ENCODE peak calls at places on chromosome 4, in five cellular contexts. One of them, this sample, is unnamed. For H3K4me1, the result is how much of the 10 kb centered on the place peaks cover.

GRCh38 chr4:156673483-156673882 is 298.1 kb downstream of the PDGFC start:
- DNase-seq in uterus: no peak
- DNase-seq in ascending aorta: no peak
- DNase-seq in A673: no peak
- DNase-seq in kidney: no peak
- DNase-seq in this sample: no peak

GRCh38 chr4:151034829-151035228 is 19.7 kb upstream of the LRBA start:
- DNase-seq in uterus: no peak
- DNase-seq in ascending aorta: no peak
- DNase-seq in A673: no peak
- DNase-seq in kidney: no peak
- DNase-seq in this sample: no peak

GRCh38 chr4:80113615-80114014 is 40.6 kb upstream of the ANTXR2 start:
- DNase-seq in uterus: no peak
- DNase-seq in ascending aorta: no peak
- DNase-seq in A673: no peak
- DNase-seq in kidney: no peak
- DNase-seq in this sample: no peak

GRCh38 chr4:146835096-146835495 is 110.6 kb downstream of the TTC29 start:
- DNase-seq in uterus: no peak
- DNase-seq in ascending aorta: no peak
- DNase-seq in A673: no peak
- DNase-seq in kidney: no peak
- DNase-seq in this sample: no peak

GRCh38 chr4:75248770-75249467 is 265.3 kb downstream of the RCHY1 start:
- DNase-seq in uterus: no peak
- DNase-seq in ascending aorta: no peak
- DNase-seq in A673: no peak
- DNase-seq in kidney: no peak
- DNase-seq in this sample: no peak

GRCh38 chr4:149781150-149781549 is 34.5 kb downstream of the IQCM start:
- DNase-seq in uterus: no peak
- DNase-seq in ascending aorta: no peak
- DNase-seq in A673: peak
- DNase-seq in kidney: no peak
- DNase-seq in this sample: peak

GRCh38 chr4:166996216-166996615 is 238.1 kb downstream of the SPOCK3 start:
- DNase-seq in uterus: no peak
- DNase-seq in ascending aorta: no peak
- DNase-seq in A673: no peak
- DNase-seq in kidney: no peak
- DNase-seq in this sample: no peak

GRCh38 chr4:2788532-2789103 is 4.3 kb upstream of the SH3BP2 start:
- DNase-seq in uterus: no peak
- DNase-seq in ascending aorta: no peak
- DNase-seq in A673: no peak
- DNase-seq in kidney: peak
- DNase-seq in this sample: peak

GRCh38 chr4:17323619-17324400 is 188.1 kb downstream of the QDPR start:
- DNase-seq in uterus: no peak
- DNase-seq in ascending aorta: no peak
- DNase-seq in A673: peak
- DNase-seq in kidney: no peak
- DNase-seq in this sample: no peak

GRCh38 chr4:37812713-37813112 is 13.8 kb upstream of the PGM2 start:
- DNase-seq in uterus: no peak
- DNase-seq in ascending aorta: no peak
- DNase-seq in A673: no peak
- DNase-seq in kidney: no peak
- DNase-seq in this sample: peak

GRCh38 chr4:130705023-130705422 is 1609.1 kb downstream of the C4orf33 start:
- DNase-seq in uterus: no peak
- DNase-seq in ascending aorta: no peak
- DNase-seq in A673: peak
- DNase-seq in kidney: no peak
- DNase-seq in this sample: no peak

GRCh38 chr4:189202182-189202868 is 738.3 kb upstream of the FRG1 start:
- DNase-seq in uterus: no peak
- DNase-seq in ascending aorta: no peak
- DNase-seq in A673: peak
- DNase-seq in kidney: peak
- DNase-seq in this sample: peak

GRCh38 chr4:113522433-113522832 is 239.1 kb downstream of the CAMK2D start:
- DNase-seq in uterus: no peak
- DNase-seq in ascending aorta: no peak
- DNase-seq in A673: no peak
- DNase-seq in kidney: peak
- DNase-seq in this sample: no peak

GRCh38 chr4:8698341-8699062 is 105.9 kb downstream of the CPZ start:
- DNase-seq in uterus: no peak
- DNase-seq in ascending aorta: no peak
- DNase-seq in A673: no peak
- DNase-seq in kidney: peak
- DNase-seq in this sample: peak

GRCh38 chr4:156255608-156256007 is 301.9 kb upstream of the CTSO start:
- DNase-seq in uterus: no peak
- DNase-seq in ascending aorta: no peak
- DNase-seq in A673: no peak
- DNase-seq in kidney: no peak
- DNase-seq in this sample: no peak

GRCh38 chr4:20422398-20422797 is 170.7 kb downstream of the SLIT2 start:
- DNase-seq in uterus: peak
- DNase-seq in ascending aorta: no peak
- DNase-seq in A673: peak
- DNase-seq in kidney: no peak
- DNase-seq in this sample: no peak

GRCh38 chr4:650951-651883 is 22.9 kb downstream of the ATP5ME start:
- DNase-seq in uterus: no peak
- DNase-seq in ascending aorta: no peak
- DNase-seq in A673: no peak
- DNase-seq in kidney: peak
- DNase-seq in this sample: peak

GRCh38 chr4:140252144-140252741 is 98.3 kb upstream of the MAML3 start:
- DNase-seq in uterus: peak
- DNase-seq in ascending aorta: no peak
- DNase-seq in A673: peak
- DNase-seq in kidney: peak
- DNase-seq in this sample: peak

GRCh38 chr4:93199492-93199891 is 629.1 kb upstream of the ATOH1 start:
- DNase-seq in uterus: no peak
- DNase-seq in ascending aorta: no peak
- DNase-seq in A673: peak
- DNase-seq in kidney: no peak
- DNase-seq in this sample: peak

GRCh38 chr4:72374156-72374555 is 194.9 kb downstream of the ADAMTS3 start:
- DNase-seq in uterus: no peak
- DNase-seq in ascending aorta: no peak
- DNase-seq in A673: no peak
- DNase-seq in kidney: no peak
- DNase-seq in this sample: no peak

GRCh38 chr4:73343432-73343831 is 60.7 kb upstream of the ALB start:
- DNase-seq in uterus: no peak
- DNase-seq in ascending aorta: no peak
- DNase-seq in A673: no peak
- DNase-seq in kidney: no peak
- DNase-seq in this sample: no peak

GRCh38 chr4:122914938-122915337 is 7.5 kb downstream of the NUDT6 start:
- DNase-seq in uterus: no peak
- DNase-seq in ascending aorta: no peak
- DNase-seq in A673: no peak
- DNase-seq in kidney: no peak
- DNase-seq in this sample: peak

GRCh38 chr4:1775731-1776500 is 17.2 kb upstream of the FGFR3 start:
- DNase-seq in uterus: no peak
- DNase-seq in ascending aorta: no peak
- DNase-seq in A673: no peak
- DNase-seq in kidney: no peak
- DNase-seq in this sample: peak

GRCh38 chr4:4541040-4541631 is 712 bp downstream of the STX18 start:
- DNase-seq in uterus: no peak
- DNase-seq in ascending aorta: no peak
- DNase-seq in A673: no peak
- DNase-seq in kidney: no peak
- DNase-seq in this sample: peak

GRCh38 chr4:1824746-1825145 is 31.2 kb downstream of the LETM1 start:
- DNase-seq in uterus: no peak
- DNase-seq in ascending aorta: no peak
- DNase-seq in A673: no peak
- DNase-seq in kidney: no peak
- DNase-seq in this sample: no peak

GRCh38 chr4:84494518-84494917 is 4.6 kb downstream of the NKX6-1 start:
- DNase-seq in uterus: no peak
- DNase-seq in ascending aorta: no peak
- DNase-seq in A673: no peak
- DNase-seq in kidney: no peak
- DNase-seq in this sample: peak

GRCh38 chr4:3810111-3810680 is 44.0 kb downstream of the ADRA2C start:
- DNase-seq in uterus: no peak
- DNase-seq in ascending aorta: no peak
- DNase-seq in A673: no peak
- DNase-seq in kidney: peak
- DNase-seq in this sample: no peak

GRCh38 chr4:88097301-88097700 is 61.1 kb downstream of the ABCG2 start:
- DNase-seq in uterus: no peak
- DNase-seq in ascending aorta: no peak
- DNase-seq in A673: no peak
- DNase-seq in kidney: no peak
- DNase-seq in this sample: no peak

GRCh38 chr4:139144161-139144859 is 32.7 kb downstream of the ELF2 start:
- DNase-seq in uterus: peak
- DNase-seq in ascending aorta: no peak
- DNase-seq in A673: no peak
- DNase-seq in kidney: no peak
- DNase-seq in this sample: peak

GRCh38 chr4:77636902-77637301 is 31.3 kb downstream of the CXCL13 start:
- DNase-seq in uterus: no peak
- DNase-seq in ascending aorta: no peak
- DNase-seq in A673: no peak
- DNase-seq in kidney: no peak
- DNase-seq in this sample: peak

GRCh38 chr4:159367421-159368105 is 264.7 kb downstream of the RAPGEF2 start:
- DNase-seq in uterus: no peak
- DNase-seq in ascending aorta: no peak
- DNase-seq in A673: no peak
- DNase-seq in kidney: no peak
- DNase-seq in this sample: no peak
- H3K4me3 ChIP-seq in uterus: no peak
- H3K4me3 ChIP-seq in ascending aorta: no peak
- H3K4me3 ChIP-seq in A673: no peak
- H3K4me3 ChIP-seq in kidney: no peak
- H3K4me3 ChIP-seq in this sample: no peak

DNA sequence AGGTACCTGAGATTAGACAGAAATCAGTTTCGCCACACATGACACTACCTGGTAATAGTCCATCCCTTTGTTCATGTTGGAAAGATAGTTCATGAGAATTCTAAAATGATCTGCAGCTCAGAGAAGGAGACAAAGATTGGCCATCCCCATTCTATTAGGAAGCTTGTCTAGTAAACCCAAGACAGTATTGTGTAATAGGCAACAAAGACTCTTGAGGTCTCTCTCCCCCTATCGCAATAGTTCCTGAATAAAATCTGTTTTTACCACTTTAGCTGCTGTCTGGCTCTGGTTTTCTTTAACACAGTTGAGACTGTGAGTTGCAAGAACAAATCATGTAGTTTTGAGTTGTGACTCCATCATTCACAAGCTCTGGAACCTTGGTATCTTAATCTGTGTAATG is 14.8 kb upstream of the BBS7 start:
- DNase-seq in uterus: no peak
- DNase-seq in ascending aorta: no peak
- DNase-seq in A673: no peak
- DNase-seq in kidney: no peak
- DNase-seq in this sample: no peak
- TF ChIP-seq CTCF in uterus: no peak
- TF ChIP-seq CTCF in ascending aorta: no peak
- TF ChIP-seq CTCF in A673: no peak
- TF ChIP-seq CTCF in kidney: no peak
- TF ChIP-seq CTCF in this sample: no peak

GRCh38 chr4:121791481-121791880 is 9.6 kb upstream of the EXOSC9 start:
- DNase-seq in uterus: no peak
- DNase-seq in ascending aorta: no peak
- DNase-seq in A673: no peak
- DNase-seq in kidney: no peak
- DNase-seq in this sample: peak

GRCh38 chr4:121790976-121791375 is 10.1 kb upstream of the EXOSC9 start:
- DNase-seq in uterus: no peak
- DNase-seq in ascending aorta: no peak
- DNase-seq in A673: no peak
- DNase-seq in kidney: no peak
- DNase-seq in this sample: no peak

GRCh38 chr4:121789960-121790829 is 10.9 kb upstream of the EXOSC9 start:
- DNase-seq in uterus: no peak
- DNase-seq in ascending aorta: no peak
- DNase-seq in A673: peak
- DNase-seq in kidney: no peak
- DNase-seq in this sample: peak

GRCh38 chr4:121794505-121795192 is 6.5 kb upstream of the EXOSC9 start:
- DNase-seq in uterus: no peak
- DNase-seq in ascending aorta: no peak
- DNase-seq in A673: no peak
- DNase-seq in kidney: no peak
- DNase-seq in this sample: peak

GRCh38 chr4:121792966-121793365 is 8.2 kb upstream of the EXOSC9 start:
- DNase-seq in uterus: no peak
- DNase-seq in ascending aorta: no peak
- DNase-seq in A673: no peak
- DNase-seq in kidney: no peak
- DNase-seq in this sample: no peak
- H3K4me1 ChIP-seq in uterus: under half
- H3K4me1 ChIP-seq in ascending aorta: under half
- H3K4me1 ChIP-seq in A673: under half
- H3K4me1 ChIP-seq in kidney: under half
- H3K4me1 ChIP-seq in this sample: under half

DNA sequence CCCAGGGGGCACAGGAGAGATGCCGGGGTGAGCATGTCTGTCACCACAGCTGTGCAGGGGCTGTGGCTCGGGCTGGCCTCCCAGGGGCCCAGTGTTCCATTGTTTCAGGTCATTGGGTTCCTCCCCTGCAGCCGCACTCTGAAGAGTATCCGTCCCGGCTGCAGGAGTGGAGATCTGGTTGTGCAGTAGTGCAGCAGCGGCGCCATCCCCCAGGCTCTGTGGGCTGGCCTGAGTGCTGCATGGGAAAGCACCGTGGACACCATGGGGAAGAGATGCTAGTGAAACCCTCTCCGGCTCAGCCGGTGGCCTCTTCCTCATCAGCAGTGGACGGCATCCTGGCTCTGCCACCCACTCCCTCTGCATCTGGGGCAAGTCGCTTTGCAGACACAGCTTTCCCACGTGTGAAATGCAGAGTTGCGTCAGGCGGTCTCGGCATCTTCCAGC is 29.2 kb downstream of the TBC1D14 start:
- DNase-seq in uterus: no peak
- DNase-seq in ascending aorta: no peak
- DNase-seq in A673: no peak
- DNase-seq in kidney: no peak
- DNase-seq in this sample: no peak
- H3K4me3 ChIP-seq in uterus: no peak
- H3K4me3 ChIP-seq in ascending aorta: no peak
- H3K4me3 ChIP-seq in A673: no peak
- H3K4me3 ChIP-seq in kidney: no peak
- H3K4me3 ChIP-seq in this sample: no peak

GRCh38 chr4:99205104-99205979 is 13.7 kb downstream of the ADH6 start:
- DNase-seq in uterus: peak
- DNase-seq in ascending aorta: no peak
- DNase-seq in A673: peak
- DNase-seq in kidney: no peak
- DNase-seq in this sample: no peak
- TF ChIP-seq CTCF in uterus: no peak
- TF ChIP-seq CTCF in ascending aorta: no peak
- TF ChIP-seq CTCF in A673: peak
- TF ChIP-seq CTCF in kidney: no peak
- TF ChIP-seq CTCF in this sample: no peak

This sample was measured in osteoblast.